ENCODE peak calls at places on chromosomes 12 and 14, in nine cellular contexts. C is A172; Y is stimulated activated CD4-positive, alpha-beta T cell treated with anti-CD3 and anti-CD28 coated beads, Interleukin-4, amount 100 ng/mL, for 24 hours; Z is naive thymus-derived CD8-positive, alpha-beta T cell; W is neural crest cell; U is HS-27A; M is stimulated activated CD8-positive, alpha-beta memory T cell treated with anti-CD3 and anti-CD28 coated beads, Interleukin-15, amount 100 ng/mL, for 24 hours; N is DND-41; Q is Calu3. R is an unnamed sample.

GRCh38 chr12:126974779-126975178 is 1292.2 kb upstream of the TMEM132C start:
- DNase-seq in C (no peak), Y (no peak), Z (no peak), W (no peak), U (no peak), M (no peak), N (peak; percentile 17), Q (no peak), R (no peak)

GRCh38 chr14:94751956-94752355 is 18.0 kb downstream of the GSC start:
- DNase-seq in C (no peak), Y (no peak), Z (no peak), W (no peak), U (no peak), M (no peak), N (no peak), Q (no peak), R (no peak)

GRCh38 chr14:66056268-66056907 is 429.8 kb upstream of the CCDC196 start:
- DNase-seq in C (no peak), Y (no peak), Z (no peak), W (no peak), U (no peak), M (no peak), N (no peak), Q (no peak), R (no peak)

GRCh38 chr12:11823593-11823992 is 174.1 kb downstream of the ETV6 start:
- DNase-seq in C (no peak), Y (no peak), Z (no peak), W (no peak), U (no peak), M (no peak), N (no peak), Q (no peak), R (no peak)

GRCh38 chr12:28993720-28994119 is 155.4 kb upstream of the FAR2 start:
- DNase-seq in C (no peak), Y (no peak), Z (no peak), W (no peak), U (no peak), M (no peak), N (no peak), Q (no peak), R (no peak)

GRCh38 chr12:95351745-95352144 is 122.2 kb upstream of the METAP2 start:
- DNase-seq in C (no peak), Y (no peak), Z (no peak), W (no peak), U (no peak), M (no peak), N (no peak), Q (no peak), R (no peak)

GRCh38 chr12:75978677-75979076 is 52.9 kb downstream of the PHLDA1 start:
- DNase-seq in C (no peak), Y (peak; percentile 32), Z (no peak), W (no peak), U (peak; percentile 49), M (no peak), N (no peak), Q (no peak), R (no peak)

GRCh38 chr14:35365130-35366047 is 39.2 kb downstream of the NFKBIA start:
- DNase-seq in C (peak; percentile 82), Y (peak; percentile 88), Z (no peak), W (no peak), U (peak; percentile 84), M (peak; percentile 33), N (no peak), Q (peak; percentile 73), R (no peak)

GRCh38 chr14:105856676-105857222 is 330.4 kb downstream of the TMEM121 start:
- DNase-seq in C (no peak), Y (no peak), Z (no peak), W (no peak), U (no peak), M (no peak), N (no peak), Q (no peak), R (no peak)

GRCh38 chr14:55730602-55731001 is 150.6 kb downstream of the KTN1 start:
- DNase-seq in C (no peak), Y (no peak), Z (no peak), W (no peak), U (no peak), M (no peak), N (no peak), Q (no peak), R (no peak)

GRCh38 chr12:123949118-123949774 is 23.4 kb downstream of the CCDC92 start:
- DNase-seq in C (no peak), Y (no peak), Z (no peak), W (no peak), U (no peak), M (no peak), N (no peak), Q (no peak), R (no peak)

GRCh38 chr12:14111230-14111865 is 129.9 kb upstream of the GRIN2B start:
- DNase-seq in C (no peak), Y (no peak), Z (no peak), W (no peak), U (no peak), M (no peak), N (peak; percentile 30), Q (peak; percentile 35), R (no peak)

GRCh38 chr12:119869720-119870119 is 7.4 kb downstream of the CIT start:
- DNase-seq in C (peak; percentile 92), Y (no peak), Z (no peak), W (no peak), U (peak; percentile 62), M (no peak), N (no peak), Q (no peak), R (no peak)

GRCh38 chr12:50633950-50634349 is 129.2 kb downstream of the DIP2B start:
- DNase-seq in C (peak; percentile 58), Y (no peak), Z (no peak), W (no peak), U (no peak), M (no peak), N (no peak), Q (no peak), R (no peak)

GRCh38 chr14:89067293-89067972 is 243.0 kb downstream of the TTC8 start:
- DNase-seq in C (no peak), Y (no peak), Z (no peak), W (no peak), U (no peak), M (no peak), N (peak; percentile 84), Q (no peak), R (no peak)

GRCh38 chr12:18990866-18991265 is 138.7 kb upstream of the PLEKHA5 start:
- DNase-seq in C (no peak), Y (no peak), Z (no peak), W (no peak), U (no peak), M (no peak), N (no peak), Q (no peak), R (no peak)

GRCh38 chr12:96070670-96071279 is 35.4 kb upstream of the LTA4H start:
- DNase-seq in C (no peak), Y (no peak), Z (no peak), W (no peak), U (no peak), M (no peak), N (no peak), Q (no peak), R (peak; percentile 87)

GRCh38 chr14:103653802-103654201 is 24.8 kb downstream of the KLC1 start:
- DNase-seq in C (no peak), Y (no peak), Z (no peak), W (no peak), U (no peak), M (no peak), N (no peak), Q (no peak), R (no peak)

GRCh38 chr12:2605301-2605700 is 189.5 kb upstream of the FKBP4 start:
- DNase-seq in C (no peak), Y (no peak), Z (no peak), W (no peak), U (no peak), M (no peak), N (no peak), Q (no peak), R (no peak)

GRCh38 chr12:2555487-2556082 is 239.2 kb upstream of the FKBP4 start:
- DNase-seq in C (no peak), Y (no peak), Z (no peak), W (no peak), U (no peak), M (no peak), N (no peak), Q (no peak), R (peak; percentile 29)

GRCh38 chr12:108495054-108495453 is 20.0 kb upstream of the FICD start:
- DNase-seq in C (peak; percentile 30), Y (peak; percentile 29), Z (no peak), W (peak; percentile 43), U (peak; percentile 39), M (no peak), N (peak; percentile 20), Q (peak; percentile 60), R (no peak)

GRCh38 chr14:103204852-103205540 is 81.7 kb downstream of the TNFAIP2 start:
- DNase-seq in C (no peak), Y (no peak), Z (no peak), W (no peak), U (no peak), M (no peak), N (no peak), Q (no peak), R (no peak)

GRCh38 chr12:122986258-122986871 is 5.9 kb downstream of the ARL6IP4 start:
- DNase-seq in C (no peak), Y (no peak), Z (no peak), W (no peak), U (no peak), M (no peak), N (no peak), Q (no peak), R (no peak)

GRCh38 chr12:6934110-6934509 is 6.4 kb downstream of the ATN1 start:
- DNase-seq in C (peak; percentile 33), Y (no peak), Z (no peak), W (no peak), U (no peak), M (no peak), N (no peak), Q (no peak), R (no peak)

GRCh38 chr14:29629839-29630238 is 297.8 kb downstream of the PRKD1 start:
- DNase-seq in C (no peak), Y (no peak), Z (no peak), W (no peak), U (no peak), M (no peak), N (no peak), Q (no peak), R (no peak)

GRCh38 chr12:133058203-133059125 is 21.2 kb downstream of the ZNF84 start:
- DNase-seq in C (no peak), Y (no peak), Z (no peak), W (no peak), U (no peak), M (no peak), N (no peak), Q (no peak), R (no peak)

GRCh38 chr14:59583755-59584154 is 7.1 kb upstream of the CCDC175 start:
- DNase-seq in C (peak; percentile 41), Y (no peak), Z (no peak), W (no peak), U (no peak), M (no peak), N (no peak), Q (no peak), R (no peak)

GRCh38 chr12:67766370-67766769 is 117.8 kb downstream of the DYRK2 start:
- DNase-seq in C (peak; percentile 95), Y (no peak), Z (no peak), W (no peak), U (peak; percentile 27), M (no peak), N (no peak), Q (peak; percentile 26), R (no peak)

GRCh38 chr14:61153914-61154545 is 127.1 kb downstream of the TMEM30B start:
- DNase-seq in C (no peak), Y (no peak), Z (no peak), W (no peak), U (no peak), M (no peak), N (no peak), Q (no peak), R (no peak)

GRCh38 chr14:61756135-61756534 is 6.1 kb upstream of the SNAPC1 start:
- DNase-seq in C (no peak), Y (no peak), Z (no peak), W (no peak), U (no peak), M (no peak), N (no peak), Q (no peak), R (no peak)

GRCh38 chr14:24312736-24313507 is 1.6 kb downstream of the LTB4R start:
- DNase-seq in C (no peak), Y (no peak), Z (no peak), W (no peak), U (no peak), M (no peak), N (no peak), Q (no peak), R (no peak)